ENCODE peak calls at places on chromosomes 11 and 22, in five cellular contexts. P is LHCN-M2, G is GOT3, J is neural progenitor cell, B is fibroblast of pulmonary artery. F is an unnamed sample.

GRCh38 chr11:29333993-29334780 is 682.6 kb downstream of the KCNA4 start:
- DNase-seq in G (no peak), J (peak), B (peak), P (peak), F (no peak)

GRCh38 chr11:69351460-69351859 is 57.5 kb downstream of the MYEOV start:
- DNase-seq in B (peak), J (no peak), G (no peak), P (peak), F (no peak)

GRCh38 chr11:94583213-94583884 is 16.2 kb downstream of the PIWIL4 start:
- DNase-seq in B (no peak), P (no peak), G (no peak), J (no peak), F (no peak)

GRCh38 chr11:86548278-86548917 is 124.0 kb downstream of the ME3 start:
- DNase-seq in G (no peak), B (peak), J (no peak), P (peak), F (no peak)

GRCh38 chr22:27128461-27129080 is 471.2 kb downstream of the MIAT start:
- DNase-seq in B (no peak), J (no peak), P (no peak), G (no peak), F (no peak)

GRCh38 chr11:2944953-2945756 is 15.9 kb upstream of the PHLDA2 start:
- DNase-seq in B (peak), J (peak), G (peak), P (peak), F (peak)

GRCh38 chr11:4065086-4065485 is 29.5 kb upstream of the RRM1 start:
- DNase-seq in G (no peak), B (no peak), J (no peak), P (no peak), F (no peak)

GRCh38 chr11:134821422-134821821 is 409.4 kb upstream of the B3GAT1 start:
- DNase-seq in B (no peak), G (no peak), P (no peak), J (no peak), F (no peak)

GRCh38 chr22:37824674-37825641 is 1.8 kb downstream of the GALR3 start:
- DNase-seq in P (no peak), B (no peak), J (peak), G (no peak), F (no peak)

GRCh38 chr11:33630936-33631748 is 69.5 kb downstream of the C11orf91 start:
- DNase-seq in J (no peak), P (peak), B (no peak), G (no peak), F (no peak)

GRCh38 chr11:63910605-63911195 is 6.3 kb downstream of the RCOR2 start:
- DNase-seq in J (peak), B (no peak), P (no peak), G (no peak), F (no peak)

GRCh38 chr11:33931032-33931431 is 39.2 kb upstream of the LMO2 start:
- DNase-seq in J (no peak), B (peak), P (no peak), G (no peak), F (no peak)

GRCh38 chr22:18954941-18955571 is 19.0 kb upstream of the PRODH start:
- DNase-seq in G (no peak), P (no peak), B (no peak), J (no peak), F (no peak)

GRCh38 chr11:63940786-63941185 is 2.0 kb downstream of the NAA40 start:
- DNase-seq in G (no peak), J (no peak), B (no peak), P (no peak), F (no peak)

GRCh38 chr11:70788247-70789022 is 390.1 kb downstream of the CTTN start:
- DNase-seq in B (peak), J (no peak), P (peak), G (peak), F (no peak)

GRCh38 chr11:15073361-15074205 is at the start of gene CALCB:
- DNase-seq in G (no peak), P (no peak), J (peak), B (peak), F (no peak)

GRCh38 chr22:43230983-43231723 is 44.2 kb upstream of the TTLL12 start:
- DNase-seq in B (peak), G (no peak), J (peak), P (peak), F (no peak)

GRCh38 chr11:100080821-100081220 is 606.3 kb upstream of the ARHGAP42 start:
- DNase-seq in J (no peak), P (no peak), G (no peak), B (no peak), F (no peak)

GRCh38 chr11:1163321-1163910 is 5.7 kb downstream of the MUC5AC start:
- DNase-seq in G (no peak), J (no peak), B (no peak), P (no peak), F (no peak)

GRCh38 chr22:43850529-43850928 is 11.8 kb downstream of the SULT4A1 start:
- DNase-seq in J (no peak), G (no peak), B (no peak), P (no peak), F (no peak)

GRCh38 chr22:18109410-18110193 is 1.0 kb upstream of the TUBA8 start:
- DNase-seq in J (no peak), B (no peak), G (no peak), P (no peak), F (no peak)

GRCh38 chr11:123526027-123526805 is 96.1 kb downstream of the GRAMD1B start:
- DNase-seq in B (no peak), G (no peak), J (no peak), P (no peak), F (peak)

GRCh38 chr11:73176892-73177155 is 34.7 kb upstream of the FCHSD2 start:
- DNase-seq in J (no peak), P (no peak), B (no peak), G (no peak), F (no peak)

GRCh38 chr11:64839887-64840782 is 4.3 kb downstream of the CDC42BPG start:
- DNase-seq in G (no peak), J (no peak), P (no peak), B (no peak), F (no peak)

GRCh38 chr11:81495699-81496292 is 1237.9 kb downstream of the FAM181B start:
- DNase-seq in G (no peak), B (no peak), P (no peak), J (no peak), F (no peak)

GRCh38 chr11:135027461-135027860 is 615.4 kb upstream of the B3GAT1 start:
- DNase-seq in P (peak), B (peak), J (peak), G (no peak), F (no peak)

GRCh38 chr22:29758959-29759358 is 7.8 kb downstream of the ZMAT5 start:
- DNase-seq in P (no peak), B (no peak), J (no peak), G (no peak), F (no peak)

GRCh38 chr22:27377901-27378300 is 423.7 kb downstream of the MN1 start:
- DNase-seq in G (no peak), B (no peak), J (no peak), P (peak), F (no peak)

GRCh38 chr11:73787051-73787642 is 527 bp upstream of the MRPL48 start:
- DNase-seq in B (no peak), P (no peak), J (no peak), G (no peak), F (no peak)

GRCh38 chr11:67371549-67372231 is 1.7 kb downstream of the CLCF1 start:
- DNase-seq in B (peak), J (peak), G (no peak), P (peak), F (no peak)

GRCh38 chr11:46127150-46127638 is 5.9 kb upstream of the PHF21A start:
- DNase-seq in P (peak), G (no peak), B (peak), J (peak), F (no peak)

F was measured in caudate nucleus.